ENCODE peak calls at places on chromosomes 1 and 21, in five cellular contexts. One of them, this sample, is unnamed.

GRCh38 chr1:223707270-223708000 is 4.9 kb upstream of the CAPN2 start:
- DNase-seq in amniotic stem cell: peak; percentile 93
- DNase-seq in NCI-H2081: no peak
- DNase-seq in endothelial cell of umbilical vein: peak; percentile 97
- DNase-seq in upper lobe of left lung: no peak
- DNase-seq in this sample: peak; percentile 87

GRCh38 chr1:172668097-172668496 is 9.2 kb downstream of the FASLG start:
- DNase-seq in NCI-H2081: no peak
- DNase-seq in amniotic stem cell: no peak
- DNase-seq in upper lobe of left lung: no peak
- DNase-seq in endothelial cell of umbilical vein: no peak
- DNase-seq in this sample: no peak

GRCh38 chr1:174789399-174789798 is 210.3 kb upstream of the CACYBP start:
- DNase-seq in endothelial cell of umbilical vein: no peak
- DNase-seq in amniotic stem cell: no peak
- DNase-seq in NCI-H2081: no peak
- DNase-seq in upper lobe of left lung: no peak
- DNase-seq in this sample: no peak

GRCh38 chr1:9902060-9902452 is 8.0 kb downstream of the CTNNBIP1 start:
- DNase-seq in endothelial cell of umbilical vein: no peak
- DNase-seq in amniotic stem cell: no peak
- DNase-seq in NCI-H2081: no peak
- DNase-seq in upper lobe of left lung: no peak
- DNase-seq in this sample: no peak

GRCh38 chr21:14382486-14382834 is 486 bp downstream of the HSPA13 start:
- DNase-seq in endothelial cell of umbilical vein: no peak
- DNase-seq in upper lobe of left lung: no peak
- DNase-seq in NCI-H2081: peak; percentile 7
- DNase-seq in amniotic stem cell: no peak
- DNase-seq in this sample: peak; percentile 86

GRCh38 chr1:205856433-205856832 is 6.5 kb upstream of the PM20D1 start:
- DNase-seq in amniotic stem cell: no peak
- DNase-seq in endothelial cell of umbilical vein: no peak
- DNase-seq in NCI-H2081: no peak
- DNase-seq in upper lobe of left lung: no peak
- DNase-seq in this sample: no peak

GRCh38 chr21:45199201-45199600 is 88.5 kb downstream of the POFUT2 start:
- DNase-seq in NCI-H2081: no peak
- DNase-seq in upper lobe of left lung: no peak
- DNase-seq in amniotic stem cell: no peak
- DNase-seq in endothelial cell of umbilical vein: no peak
- DNase-seq in this sample: no peak

GRCh38 chr1:53061859-53062714 is at the start of gene PODN:
- DNase-seq in NCI-H2081: no peak
- DNase-seq in amniotic stem cell: no peak
- DNase-seq in endothelial cell of umbilical vein: no peak
- DNase-seq in upper lobe of left lung: peak; percentile 89
- DNase-seq in this sample: no peak

GRCh38 chr1:246106342-246106763 is 400.7 kb downstream of the SMYD3 start:
- DNase-seq in upper lobe of left lung: no peak
- DNase-seq in amniotic stem cell: no peak
- DNase-seq in endothelial cell of umbilical vein: no peak
- DNase-seq in NCI-H2081: no peak
- DNase-seq in this sample: no peak

GRCh38 chr1:50976890-50977574 is 7.0 kb downstream of the CDKN2C start:
- DNase-seq in amniotic stem cell: no peak
- DNase-seq in upper lobe of left lung: no peak
- DNase-seq in NCI-H2081: peak; percentile 84
- DNase-seq in endothelial cell of umbilical vein: peak; percentile 55
- DNase-seq in this sample: peak; percentile 57

GRCh38 chr1:40267767-40268187 is 9.7 kb downstream of the ZMPSTE24 start:
- DNase-seq in endothelial cell of umbilical vein: peak; percentile 53
- DNase-seq in amniotic stem cell: peak; percentile 84
- DNase-seq in upper lobe of left lung: no peak
- DNase-seq in NCI-H2081: peak; percentile 28
- DNase-seq in this sample: no peak

GRCh38 chr1:178542554-178543290 is 29.8 kb downstream of the TEX35 start:
- DNase-seq in amniotic stem cell: peak; percentile 67
- DNase-seq in NCI-H2081: peak; percentile 78
- DNase-seq in upper lobe of left lung: peak; percentile 100
- DNase-seq in endothelial cell of umbilical vein: peak; percentile 89
- DNase-seq in this sample: peak; percentile 91

GRCh38 chr1:22376546-22376945 is 75.1 kb upstream of the ZBTB40 start:
- DNase-seq in NCI-H2081: no peak
- DNase-seq in amniotic stem cell: no peak
- DNase-seq in endothelial cell of umbilical vein: no peak
- DNase-seq in upper lobe of left lung: no peak
- DNase-seq in this sample: peak; percentile 28